ENCODE peak calls at places on chromosomes 12 and 14, in six cellular contexts. K is endothelial cell of umbilical vein, Q is K562, M is HepG2, D is NB4, G is GM12878. P is an unnamed sample.
A peak's percentile ranks its signal among the peaks of the same experiment; 100 is the strongest.

GRCh38 chr12:125387206-125387605 is 322.0 kb downstream of the AACS start:
- DNase-seq in K (no peak), Q (no peak), M (peak; percentile 76), D (no peak), G (no peak), P (no peak)

GRCh38 chr12:117807355-117807754 is 161.4 kb downstream of the KSR2 start:
- DNase-seq in K (no peak), Q (no peak), M (no peak), D (no peak), G (no peak), P (no peak)

GRCh38 chr14:102096569-102097188 is 9.8 kb upstream of the HSP90AA1 start:
- DNase-seq in K (peak; percentile 79), Q (peak; percentile 48), M (peak; percentile 63), D (peak; percentile 73), G (no peak), P (peak; percentile 76)

GRCh38 chr14:96603350-96604255 is 101.4 kb downstream of the PAPOLA start:
- DNase-seq in K (no peak), Q (no peak), M (no peak), D (no peak), G (no peak), P (no peak)

GRCh38 chr14:90500665-90501370 is 104.0 kb downstream of the CALM1 start:
- DNase-seq in K (no peak), Q (peak; percentile 58), M (peak; percentile 46), D (peak; percentile 88), G (no peak), P (no peak)

GRCh38 chr12:11891350-11892064 is 179.2 kb upstream of the BCL2L14 start:
- DNase-seq in K (no peak), Q (no peak), M (no peak), D (peak; percentile 43), G (no peak), P (no peak)

GRCh38 chr14:98966021-98966420 is 306.0 kb downstream of the BCL11B start:
- DNase-seq in K (no peak), Q (no peak), M (no peak), D (no peak), G (no peak), P (no peak)

GRCh38 chr12:116389990-116390655 is 112.6 kb upstream of the MED13L start:
- DNase-seq in K (peak; percentile 95), Q (no peak), M (no peak), D (no peak), G (no peak), P (peak; percentile 64)

GRCh38 chr12:16583991-16584745 is 21.8 kb downstream of the LMO3 start:
- DNase-seq in K (no peak), Q (no peak), M (no peak), D (no peak), G (no peak), P (no peak)

GRCh38 chr12:50751921-50752721 is 11.8 kb upstream of the ATF1 start:
- DNase-seq in K (no peak), Q (peak; percentile 4), M (no peak), D (no peak), G (no peak), P (no peak)

GRCh38 chr14:97387252-97387882 is 590.2 kb downstream of the VRK1 start:
- DNase-seq in K (no peak), Q (no peak), M (no peak), D (no peak), G (no peak), P (no peak)

GRCh38 chr14:103552011-103552797 is 10.3 kb downstream of the BAG5 start:
- DNase-seq in K (no peak), Q (no peak), M (no peak), D (no peak), G (no peak), P (no peak)

GRCh38 chr14:37625597-37626595 is 30.5 kb downstream of the TTC6 start:
- DNase-seq in K (no peak), Q (no peak), M (peak; percentile 74), D (no peak), G (no peak), P (no peak)

GRCh38 chr12:40099423-40099853 is 6.4 kb downstream of the SLC2A13 start:
- DNase-seq in K (peak; percentile 8), Q (peak; percentile 33), M (peak; percentile 10), D (peak; percentile 30), G (no peak), P (peak; percentile 7)

GRCh38 chr14:74932401-74932901 is 9.4 kb upstream of the RPS6KL1 start:
- DNase-seq in K (peak; percentile 93), Q (no peak), M (no peak), D (peak; percentile 76), G (no peak), P (no peak)

GRCh38 chr12:50110762-50111416 is 1.1 kb upstream of the COX14 start:
- DNase-seq in K (no peak), Q (no peak), M (peak; percentile 77), D (peak; percentile 57), G (peak; percentile 48), P (no peak)

GRCh38 chr14:78228702-78229327 is 58.6 kb downstream of the NRXN3 start:
- DNase-seq in K (no peak), Q (no peak), M (no peak), D (no peak), G (no peak), P (no peak)

GRCh38 chr12:47814539-47815170 is 5.0 kb downstream of the HDAC7 start:
- DNase-seq in K (no peak), Q (no peak), M (no peak), D (no peak), G (no peak), P (no peak)

GRCh38 chr12:106774808-106775524 is 484 bp downstream of the RIC8B start:
- DNase-seq in K (peak; percentile 16), Q (no peak), M (no peak), D (no peak), G (no peak), P (no peak)

GRCh38 chr14:100524933-100525243 is 62.3 kb downstream of the BEGAIN start:
- DNase-seq in K (no peak), Q (peak; percentile 72), M (no peak), D (peak; percentile 61), G (no peak), P (peak; percentile 41)

GRCh38 chr14:87567926-87568325 is 425.1 kb downstream of the GALC start:
- DNase-seq in K (no peak), Q (no peak), M (no peak), D (no peak), G (no peak), P (no peak)

GRCh38 chr12:42744539-42745156 is 155.1 kb upstream of the PRICKLE1 start:
- DNase-seq in K (no peak), Q (no peak), M (no peak), D (peak; percentile 88), G (no peak), P (peak; percentile 8)

GRCh38 chr14:23352506-23353432 is at the start of gene SLC22A17:
- DNase-seq in K (peak; percentile 59), Q (no peak), M (peak; percentile 45), D (no peak), G (no peak), P (peak; percentile 65)

GRCh38 chr12:30763053-30763452 is 8.3 kb upstream of the CAPRIN2 start:
- DNase-seq in K (no peak), Q (peak; percentile 32), M (peak; percentile 77), D (no peak), G (no peak), P (no peak)

GRCh38 chr12:116924558-116925453 is 14.1 kb downstream of the FBXW8 start:
- DNase-seq in K (peak; percentile 44), Q (no peak), M (peak; percentile 51), D (peak; percentile 89), G (peak; percentile 58), P (peak; percentile 24)

GRCh38 chr12:47268501-47269459 is 189.0 kb upstream of the AMIGO2 start:
- DNase-seq in K (no peak), Q (no peak), M (no peak), D (no peak), G (peak; percentile 32), P (no peak)

GRCh38 chr14:89977668-89978067 is 21.9 kb downstream of the TDP1 start:
- DNase-seq in K (no peak), Q (no peak), M (no peak), D (no peak), G (no peak), P (no peak)

GRCh38 chr12:53623986-53624385 is 2.2 kb downstream of the ATF7 start:
- DNase-seq in K (peak; percentile 76), Q (no peak), M (peak; percentile 52), D (no peak), G (no peak), P (no peak)

GRCh38 chr12:77113971-77114370 is 48.6 kb upstream of the E2F7 start:
- DNase-seq in K (peak; percentile 64), Q (no peak), M (no peak), D (no peak), G (no peak), P (no peak)

GRCh38 chr14:92897922-92898599 is 24.9 kb upstream of the CHGA start:
- DNase-seq in K (no peak), Q (no peak), M (no peak), D (no peak), G (no peak), P (no peak)

GRCh38 chr12:3179731-3180130 is 102.6 kb downstream of the TSPAN9 start:
- DNase-seq in K (no peak), Q (no peak), M (no peak), D (no peak), G (no peak), P (no peak)

GRCh38 chr12:50049254-50050118 is 7.9 kb upstream of the ASIC1 start:
- DNase-seq in K (no peak), Q (no peak), M (no peak), D (no peak), G (no peak), P (no peak)

GRCh38 chr12:24940157-24940556 is 8.7 kb downstream of the BCAT1 start:
- DNase-seq in K (no peak), Q (no peak), M (no peak), D (no peak), G (no peak), P (no peak)

GRCh38 chr14:33165144-33165925 is 226.7 kb downstream of the NPAS3 start:
- DNase-seq in K (no peak), Q (no peak), M (no peak), D (peak; percentile 2), G (no peak), P (no peak)

GRCh38 chr14:44529026-44529425 is 21.9 kb upstream of the FSCB start:
- DNase-seq in K (no peak), Q (no peak), M (no peak), D (no peak), G (no peak), P (no peak)

GRCh38 chr12:65152012-65152411 is 17.4 kb upstream of the LEMD3 start:
- DNase-seq in K (no peak), Q (no peak), M (peak; percentile 2), D (no peak), G (no peak), P (no peak)
- TF ChIP-seq MYC in K (no peak), Q (no peak), M (no peak), D (no peak), G (no peak), P (no peak)

GRCh38 chr14:69328317-69328716 is 68.4 kb downstream of the GALNT16 start:
- DNase-seq in K (no peak), Q (no peak), M (no peak), D (no peak), G (no peak), P (no peak)
- TF ChIP-seq MYC in K (no peak), Q (no peak), M (no peak), D (no peak), G (no peak), P (no peak)

GRCh38 chr12:91722072-91722471 is 423.6 kb downstream of the BTG1 start:
- DNase-seq in K (no peak), Q (no peak), M (no peak), D (no peak), G (no peak), P (no peak)
- TF ChIP-seq MYC in K (no peak), Q (no peak), M (no peak), D (no peak), G (no peak), P (no peak)

GRCh38 chr14:91606851-91607250 is 96.7 kb upstream of the PPP4R3A start:
- DNase-seq in K (no peak), Q (no peak), M (no peak), D (peak; percentile 57), G (no peak), P (no peak)
- TF ChIP-seq MYC in K (no peak), Q (no peak), M (no peak), D (no peak), G (no peak), P (no peak)